ENCODE peak calls at places on chromosomes 4 and X, in nine cellular contexts. S is stimulated activated CD4-positive, alpha-beta T cell treated with anti-CD3 and anti-CD28 coated beads, Interleukin-4, amount 100 ng/mL, for 4 hours; W is putamen; B is NCI-H2081; I is NCI-H1092 treated with DMSO at 0.1 percent for 48 hours; U is fibroblast of lung; G is HFF-Myc; N is H4; V is activated T-helper 1 cell treated with anti-CD3 and anti-CD28 coated beads, Interleukin-12 subunit alpha, Interleukin-12 subunit beta, Interleukin-2, Interleukin-4 antibody, amounts not matched to agents 30 ng/mL and 10 ng/mL and 1 ng/mL, durations not matched to agents 14 hours and 24 hours and 36 hours. E is an unnamed sample.

GRCh38 chr4:139171878-139172691 is 4.9 kb downstream of the ELF2 start:
- DNase-seq in U (peak; percentile 46), W (no peak), G (no peak), N (peak; percentile 34), V (no peak), I (peak; percentile 65), B (peak; percentile 54), S (peak; percentile 18), E (peak; percentile 21)

GRCh38 chr4:152460488-152460887 is 75.4 kb downstream of the FBXW7 start:
- DNase-seq in G (peak; percentile 85), W (no peak), V (no peak), U (peak; percentile 90), S (no peak), N (peak; percentile 86), I (no peak), B (no peak), E (no peak)

GRCh38 chrX:45903781-45904201 is 641.4 kb downstream of the ZNF674 start:
- DNase-seq in U (no peak), I (peak; percentile 46), N (no peak), G (no peak), B (peak; percentile 66), V (no peak), S (no peak), W (no peak), E (no peak)

GRCh38 chr4:40473578-40474388 is 138.7 kb downstream of the CHRNA9 start:
- DNase-seq in I (peak; percentile 18), B (no peak), N (no peak), G (no peak), U (no peak), S (no peak), W (no peak), V (no peak), E (no peak)

GRCh38 chr4:76736434-76736833 is 161.5 kb downstream of the SOWAHB start:
- DNase-seq in I (no peak), N (no peak), B (no peak), V (no peak), U (peak; percentile 95), W (no peak), S (no peak), G (no peak), E (no peak)

GRCh38 chr4:181225616-181226261 is 1017.5 kb upstream of the TENM3 start:
- DNase-seq in N (no peak), W (no peak), S (no peak), U (no peak), B (peak; percentile 14), I (no peak), V (no peak), G (no peak), E (no peak)

GRCh38 chrX:11509786-11510185 is 155.9 kb downstream of the ARHGAP6 start:
- DNase-seq in W (no peak), S (no peak), G (no peak), V (no peak), B (no peak), I (no peak), U (peak; percentile 31), N (no peak), E (no peak)

GRCh38 chr4:88803600-88804096 is 106.0 kb upstream of the NAP1L5 start:
- DNase-seq in U (peak; percentile 97), I (no peak), B (no peak), V (peak; percentile 17), G (peak; percentile 54), S (no peak), W (no peak), N (peak; percentile 97), E (no peak)

GRCh38 chr4:141643557-141643956 is 7.2 kb downstream of the IL15 start:
- DNase-seq in U (peak; percentile 66), I (no peak), W (no peak), G (no peak), B (no peak), N (no peak), V (no peak), S (no peak), E (no peak)

GRCh38 chrX:36867143-36867542 is 141.0 kb upstream of the FAM47C start:
- DNase-seq in V (no peak), W (no peak), U (peak; percentile 34), S (no peak), G (no peak), I (peak; percentile 14), B (peak; percentile 50), N (peak; percentile 15), E (no peak)

GRCh38 chr4:138677651-138678202 is 337.9 kb upstream of the NOCT start:
- DNase-seq in S (no peak), I (no peak), G (no peak), W (no peak), B (no peak), U (no peak), N (no peak), V (no peak), E (no peak)

GRCh38 chrX:148872153-148872540 is 371.7 kb downstream of the AFF2 start:
- DNase-seq in W (no peak), N (no peak), S (no peak), U (peak; percentile 9), B (no peak), V (no peak), G (no peak), I (no peak), E (no peak)

GRCh38 chrX:42149786-42150185 is 226.4 kb upstream of the CASK start:
- DNase-seq in N (no peak), I (no peak), V (no peak), B (no peak), U (peak; percentile 26), G (peak; percentile 12), W (no peak), S (no peak), E (no peak)

GRCh38 chr4:12562016-12562415 is 922.1 kb downstream of the RAB28 start:
- DNase-seq in U (no peak), G (no peak), W (no peak), N (no peak), S (no peak), B (no peak), V (no peak), I (no peak), E (no peak)

GRCh38 chrX:45758319-45758718 is 557.6 kb upstream of the DIPK2B start:
- DNase-seq in S (peak; percentile 60), I (no peak), N (peak; percentile 93), U (peak; percentile 84), W (no peak), G (no peak), B (no peak), V (peak; percentile 46), E (no peak)

GRCh38 chr4:171007618-171008390 is 805.4 kb upstream of the GALNTL6 start:
- DNase-seq in V (no peak), I (no peak), S (no peak), W (no peak), B (no peak), G (no peak), N (no peak), U (no peak), E (no peak)

GRCh38 chrX:22634751-22635150 is 362.0 kb downstream of the CBLL2 start:
- DNase-seq in S (no peak), B (no peak), V (no peak), W (no peak), N (no peak), I (no peak), G (no peak), U (no peak), E (no peak)

GRCh38 chr4:142493255-142493976 is 352.7 kb downstream of the INPP4B start:
- DNase-seq in W (no peak), I (no peak), S (no peak), V (no peak), B (no peak), N (no peak), U (no peak), G (no peak), E (no peak)

GRCh38 chrX:120660638-120661037 is 30.8 kb upstream of the C1GALT1C1 start:
- DNase-seq in G (no peak), N (no peak), V (no peak), U (no peak), I (no peak), B (no peak), S (no peak), W (no peak), E (no peak)

GRCh38 chr4:55125087-55125721 is at the start of gene KDR:
- DNase-seq in S (no peak), U (peak; percentile 14), W (peak; percentile 21), I (no peak), V (no peak), G (no peak), B (peak; percentile 51), N (no peak), E (no peak)

GRCh38 chr4:5746829-5747745 is 36.1 kb downstream of the EVC start:
- DNase-seq in S (no peak), B (no peak), N (peak; percentile 52), G (peak; percentile 35), V (no peak), U (peak; percentile 41), I (no peak), W (no peak), E (no peak)

GRCh38 chrX:140918398-140919043 is 83.9 kb upstream of the SPANXB1 start:
- DNase-seq in B (peak; percentile 0), G (peak; percentile 20), S (peak; percentile 1), I (peak; percentile 34), V (peak; percentile 14), W (peak; percentile 19), U (peak; percentile 70), N (peak; percentile 64), E (no peak)

GRCh38 chr4:52640808-52641595 is 18.1 kb downstream of the USP46 start:
- DNase-seq in V (no peak), I (no peak), U (peak; percentile 28), N (peak; percentile 11), G (no peak), W (no peak), S (no peak), B (no peak), E (no peak)

GRCh38 chr4:147447820-147448219 is 33.1 kb upstream of the EDNRA start:
- DNase-seq in V (no peak), B (no peak), I (no peak), S (no peak), G (no peak), W (no peak), U (no peak), N (no peak), E (no peak)

GRCh38 chrX:136376713-136377112 is 76.0 kb downstream of the ADGRG4 start:
- DNase-seq in S (no peak), B (no peak), W (no peak), V (no peak), I (no peak), G (no peak), N (no peak), U (no peak), E (no peak)

GRCh38 chrX:356385-357034 is 30.2 kb downstream of the PPP2R3B start:
- DNase-seq in W (no peak), N (no peak), S (no peak), U (no peak), B (no peak), V (no peak), I (no peak), G (peak; percentile 86), E (no peak)

GRCh38 chrX:37785569-37785968 is 5.7 kb downstream of the CYBB start:
- DNase-seq in S (no peak), U (no peak), B (no peak), I (no peak), N (no peak), G (no peak), W (no peak), V (no peak), E (no peak)

GRCh38 chrX:154815274-154815818 is 10.1 kb upstream of the MPP1 start:
- DNase-seq in B (no peak), S (no peak), I (no peak), W (no peak), V (no peak), U (peak; percentile 84), N (no peak), G (no peak), E (no peak)

GRCh38 chrX:97629597-97629985 is 745.9 kb downstream of the RPA4 start:
- DNase-seq in B (peak; percentile 63), I (peak; percentile 41), V (no peak), U (no peak), W (no peak), N (no peak), G (no peak), S (no peak), E (no peak)

GRCh38 chrX:40174594-40175415 is 77.0 kb upstream of the BCOR start:
- DNase-seq in B (peak; percentile 78), U (peak; percentile 55), G (no peak), V (no peak), I (peak; percentile 88), N (no peak), S (peak; percentile 66), W (no peak), E (peak; percentile 83)

GRCh38 chr4:118033148-118034060 is 882 bp upstream of the NDST3 start:
- DNase-seq in U (peak; percentile 57), B (peak; percentile 64), S (no peak), G (peak; percentile 10), V (no peak), N (peak; percentile 80), W (peak; percentile 42), I (peak; percentile 13), E (peak; percentile 69)

E was measured in NCI-H2227 treated with DMSO at 0.1 percent for 48 hours.